ENCODE peak calls at places on chromosomes 6 and 20, in ten cellular contexts. B, A, U, V, J, P, E, Q, L and Y are unnamed samples.

GRCh38 chr6:31736026-31736767 is at the start of gene CLIC1:
- DNase-seq in B (peak; percentile 91), A (peak; percentile 87), U (no peak), V (peak; percentile 90), J (peak; percentile 93), P (peak; percentile 87), E (peak; percentile 95), Q (peak; percentile 88), L (peak; percentile 95), Y (no peak)

GRCh38 chr6:122153530-122153929 is 245.9 kb upstream of the HSF2 start:
- DNase-seq in B (no peak), A (no peak), U (no peak), V (peak; percentile 34), J (no peak), P (no peak), E (no peak), Q (no peak), L (no peak), Y (no peak)

GRCh38 chr6:53961679-53962370 is 149.4 kb upstream of the MLIP start:
- DNase-seq in B (no peak), A (no peak), U (no peak), V (peak; percentile 76), J (no peak), P (no peak), E (no peak), Q (no peak), L (no peak), Y (no peak)

GRCh38 chr6:144344651-144345050 is 59.5 kb downstream of the UTRN start:
- DNase-seq in B (no peak), A (no peak), U (no peak), V (no peak), J (no peak), P (no peak), E (no peak), Q (no peak), L (no peak), Y (no peak)

GRCh38 chr6:148379966-148380653 is 37.5 kb downstream of the SASH1 start:
- DNase-seq in B (no peak), A (no peak), U (no peak), V (no peak), J (no peak), P (no peak), E (no peak), Q (no peak), L (no peak), Y (no peak)

GRCh38 chr6:83884523-83884922 is 25.0 kb downstream of the CYB5R4 start:
- DNase-seq in B (no peak), A (no peak), U (peak; percentile 42), V (peak; percentile 57), J (no peak), P (peak; percentile 48), E (no peak), Q (peak; percentile 27), L (no peak), Y (peak; percentile 28)

GRCh38 chr6:28443112-28443773 is at the start of gene ZSCAN23:
- DNase-seq in B (peak; percentile 58), A (peak; percentile 75), U (no peak), V (peak; percentile 96), J (peak; percentile 79), P (peak; percentile 83), E (peak; percentile 89), Q (peak; percentile 58), L (no peak), Y (peak; percentile 42)

GRCh38 chr20:25126630-25127029 is 44.7 kb upstream of the VSX1 start:
- DNase-seq in B (no peak), A (no peak), U (no peak), V (no peak), J (no peak), P (no peak), E (no peak), Q (no peak), L (no peak), Y (no peak)

GRCh38 chr6:125008261-125008671 is 46.0 kb downstream of the RNF217 start:
- DNase-seq in B (no peak), A (no peak), U (no peak), V (no peak), J (no peak), P (no peak), E (no peak), Q (no peak), L (no peak), Y (no peak)

GRCh38 chr20:56805966-56806365 is 176.9 kb downstream of the TFAP2C start:
- DNase-seq in B (no peak), A (no peak), U (no peak), V (no peak), J (no peak), P (no peak), E (no peak), Q (no peak), L (no peak), Y (no peak)

GRCh38 chr20:23047738-23048214 is 1.7 kb downstream of the THBD start:
- DNase-seq in B (no peak), A (peak; percentile 46), U (no peak), V (peak; percentile 12), J (no peak), P (no peak), E (no peak), Q (no peak), L (no peak), Y (no peak)

GRCh38 chr20:43963872-43964791 is 49.5 kb downstream of the TOX2 start:
- DNase-seq in B (no peak), A (no peak), U (no peak), V (no peak), J (peak; percentile 22), P (no peak), E (peak; percentile 76), Q (no peak), L (no peak), Y (no peak)

DNA sequence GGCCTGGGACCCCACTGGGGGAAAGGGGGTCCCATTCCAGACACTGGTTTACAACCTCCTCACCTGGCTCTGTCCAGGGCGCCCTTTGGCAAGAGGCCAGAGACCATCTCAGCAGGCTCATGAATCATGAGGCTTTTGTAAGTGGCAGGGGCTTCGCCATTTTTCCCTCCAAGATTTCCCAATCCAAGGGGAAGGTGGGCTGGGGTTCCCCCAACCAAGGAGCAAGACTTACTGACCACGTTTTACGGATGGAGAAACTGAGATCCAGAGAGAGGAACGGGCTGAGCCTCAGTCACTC is 124.1 kb upstream of the MAFB start:
- DNase-seq in B (no peak), A (peak; percentile 24), U (no peak), V (no peak), J (no peak), P (no peak), E (no peak), Q (no peak), L (no peak), Y (no peak)
- H3K27ac ChIP-seq in B (no peak overlapping the region), A (no peak overlapping the region), U (no peak overlapping the region), V (no peak overlapping the region), J (no peak overlapping the region), P (no peak overlapping the region), E (no peak overlapping the region), Q (no peak overlapping the region), L (no peak overlapping the region), Y (no peak overlapping the region)

GRCh38 chr20:5127204-5127858 is 523 bp downstream of the CDS2 start:
- DNase-seq in B (peak; percentile 55), A (peak; percentile 52), U (no peak), V (peak; percentile 74), J (peak; percentile 66), P (peak; percentile 70), E (peak; percentile 80), Q (peak; percentile 54), L (no peak), Y (no peak)

GRCh38 chr20:5127859-5128409 is 1.1 kb downstream of the CDS2 start:
- DNase-seq in B (no peak), A (no peak), U (no peak), V (no peak), J (no peak), P (peak; percentile 20), E (no peak), Q (no peak), L (no peak), Y (no peak)

GRCh38 chr20:5128886-5129285 is 2.1 kb downstream of the CDS2 start:
- DNase-seq in B (no peak), A (no peak), U (no peak), V (no peak), J (no peak), P (no peak), E (no peak), Q (no peak), L (no peak), Y (no peak)

GRCh38 chr20:5122861-5123260 is 3.1 kb upstream of the PCNA start:
- DNase-seq in B (no peak), A (no peak), U (no peak), V (no peak), J (no peak), P (no peak), E (no peak), Q (no peak), L (no peak), Y (no peak)

GRCh38 chr20:5126512-5127203 is at the start of gene CDS2:
- DNase-seq in B (peak; percentile 100), A (peak; percentile 100), U (peak; percentile 97), V (peak; percentile 100), J (peak; percentile 100), P (peak; percentile 99), E (peak; percentile 100), Q (peak; percentile 99), L (peak; percentile 100), Y (peak; percentile 79)
- TF ChIP-seq POLR2AphosphoS5 in B (peak; percentile 49), A (peak; percentile 70), U (peak; percentile 68), V (peak; percentile 56), J (peak; percentile 84), P (peak; percentile 69), E (peak; percentile 82), Q (peak; percentile 49), L (no peak), Y (peak; percentile 79)

GRCh38 chr20:40046703-40047102 is 642.3 kb downstream of the MAFB start:
- DNase-seq in B (no peak), A (no peak), U (no peak), V (no peak), J (no peak), P (no peak), E (no peak), Q (no peak), L (no peak), Y (no peak)
- H3K27ac ChIP-seq in B (no peak overlapping the region), A (no peak overlapping the region), U (no peak overlapping the region), V (no peak overlapping the region), J (no peak overlapping the region), P (no peak overlapping the region), E (no peak overlapping the region), Q (no peak overlapping the region), L (no peak overlapping the region), Y (no peak overlapping the region)

DNA sequence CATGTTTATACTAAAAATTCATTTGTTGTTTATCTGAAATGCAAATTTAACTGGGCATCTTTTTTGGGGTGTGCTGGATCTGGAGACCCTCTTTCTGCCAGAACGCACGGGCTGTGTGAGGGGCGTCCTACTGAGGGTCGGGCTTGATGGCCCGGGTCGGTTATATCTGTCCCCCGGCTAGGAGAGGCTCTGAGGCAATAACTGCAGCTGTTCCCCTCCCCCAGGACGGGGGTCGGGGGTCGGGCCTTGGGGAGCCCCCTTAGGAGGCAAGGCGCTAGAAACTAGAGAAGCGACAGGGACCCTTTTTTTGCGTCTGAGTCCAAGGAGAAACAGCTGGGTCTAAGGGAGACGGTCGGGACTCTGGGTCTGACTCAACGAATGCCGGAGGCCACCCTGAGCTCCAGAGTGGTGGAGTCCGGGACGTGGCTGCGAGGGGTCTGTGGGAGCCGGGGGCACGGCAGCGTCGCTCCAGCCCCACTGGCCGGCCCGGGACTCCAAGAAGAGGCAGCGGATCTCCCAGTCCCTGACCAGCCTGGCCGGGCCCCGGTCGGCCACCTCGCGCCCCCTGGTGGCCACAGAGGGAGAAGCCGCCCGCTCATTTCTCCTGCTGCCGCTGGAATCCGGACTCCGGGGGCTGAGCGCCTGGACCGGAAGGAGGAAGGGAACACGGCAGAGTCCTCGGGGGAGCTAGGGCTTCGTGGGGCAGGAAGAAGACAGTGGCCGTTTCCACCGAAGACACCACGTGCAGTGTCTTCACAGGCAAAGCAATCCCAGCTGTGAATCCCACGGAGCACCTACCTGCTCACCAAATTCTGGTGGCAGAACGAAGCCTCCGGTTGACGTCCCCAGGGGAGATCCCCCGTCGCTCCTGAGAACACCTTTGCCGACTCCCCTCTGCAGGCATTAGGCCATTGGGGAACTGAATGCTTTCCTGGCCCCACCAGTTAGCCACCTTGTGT is 24.0 kb upstream of the SCML4 start:
- DNase-seq in B (peak; percentile 84), A (peak; percentile 90), U (peak; percentile 34), V (peak; percentile 91), J (peak; percentile 88), P (peak; percentile 95), E (peak; percentile 91), Q (peak; percentile 58), L (peak; percentile 89), Y (no peak)
- TF ChIP-seq POLR2AphosphoS5 in B (no peak), A (no peak), U (peak; percentile 19), V (peak; percentile 52), J (no peak), P (no peak), E (no peak), Q (no peak), L (no peak), Y (peak; percentile 48)